ENCODE peak calls at places on chromosomes 3 and 15, in four cellular contexts. One of them, this sample, is unnamed.

GRCh38 chr3:45224824-45225464 is 1.1 kb downstream of the TMEM158 start:
- DNase-seq in SK-N-SH: peak
- DNase-seq in HepG2: peak
- DNase-seq in GM12878: no peak
- DNase-seq in this sample: peak

GRCh38 chr3:71210257-71211002 is 373.1 kb downstream of the FOXP1 start:
- DNase-seq in GM12878: no peak
- DNase-seq in SK-N-SH: no peak
- DNase-seq in HepG2: peak
- DNase-seq in this sample: peak

GRCh38 chr3:20057612-20058180 is 17.4 kb downstream of the KAT2B start:
- DNase-seq in HepG2: no peak
- DNase-seq in SK-N-SH: no peak
- DNase-seq in GM12878: no peak
- DNase-seq in this sample: no peak

GRCh38 chr3:51709004-51709420 is 2.1 kb downstream of the GRM2 start:
- DNase-seq in GM12878: no peak
- DNase-seq in SK-N-SH: peak
- DNase-seq in HepG2: no peak
- DNase-seq in this sample: no peak

GRCh38 chr3:13027154-13027553 is 46.1 kb downstream of the IQSEC1 start:
- DNase-seq in GM12878: no peak
- DNase-seq in SK-N-SH: no peak
- DNase-seq in HepG2: no peak
- DNase-seq in this sample: peak

GRCh38 chr15:63973212-63974009 is 72.9 kb downstream of the DAPK2 start:
- DNase-seq in SK-N-SH: no peak
- DNase-seq in HepG2: no peak
- DNase-seq in GM12878: no peak
- DNase-seq in this sample: no peak

GRCh38 chr15:33612721-33613304 is 302.0 kb downstream of the RYR3 start:
- DNase-seq in GM12878: no peak
- DNase-seq in SK-N-SH: no peak
- DNase-seq in HepG2: no peak
- DNase-seq in this sample: no peak

GRCh38 chr3:131702156-131702555 is 199.4 kb upstream of the MRPL3 start:
- DNase-seq in SK-N-SH: no peak
- DNase-seq in GM12878: no peak
- DNase-seq in HepG2: no peak
- DNase-seq in this sample: no peak

GRCh38 chr3:139846729-139847128 is 88.3 kb upstream of the CLSTN2 start:
- DNase-seq in HepG2: no peak
- DNase-seq in SK-N-SH: no peak
- DNase-seq in GM12878: no peak
- DNase-seq in this sample: no peak

GRCh38 chr3:147385059-147386012 is 21.0 kb downstream of the ZIC4 start:
- DNase-seq in HepG2: no peak
- DNase-seq in GM12878: no peak
- DNase-seq in SK-N-SH: no peak
- DNase-seq in this sample: no peak

GRCh38 chr3:9028134-9028533 is 64.9 kb upstream of the RAD18 start:
- DNase-seq in GM12878: no peak
- DNase-seq in HepG2: no peak
- DNase-seq in SK-N-SH: peak
- DNase-seq in this sample: no peak

GRCh38 chr3:39234041-39234440 is 41.6 kb upstream of the XIRP1 start:
- DNase-seq in SK-N-SH: no peak
- DNase-seq in HepG2: no peak
- DNase-seq in GM12878: no peak
- DNase-seq in this sample: no peak

GRCh38 chr3:101200461-101200860 is 119.9 kb downstream of the IMPG2 start:
- DNase-seq in SK-N-SH: no peak
- DNase-seq in HepG2: no peak
- DNase-seq in GM12878: no peak
- DNase-seq in this sample: no peak
- TF ChIP-seq PBX3 in SK-N-SH: no peak
- TF ChIP-seq PBX3 in HepG2: no peak
- TF ChIP-seq PBX3 in GM12878: no peak
- TF ChIP-seq PBX3 in this sample: no peak

DNA sequence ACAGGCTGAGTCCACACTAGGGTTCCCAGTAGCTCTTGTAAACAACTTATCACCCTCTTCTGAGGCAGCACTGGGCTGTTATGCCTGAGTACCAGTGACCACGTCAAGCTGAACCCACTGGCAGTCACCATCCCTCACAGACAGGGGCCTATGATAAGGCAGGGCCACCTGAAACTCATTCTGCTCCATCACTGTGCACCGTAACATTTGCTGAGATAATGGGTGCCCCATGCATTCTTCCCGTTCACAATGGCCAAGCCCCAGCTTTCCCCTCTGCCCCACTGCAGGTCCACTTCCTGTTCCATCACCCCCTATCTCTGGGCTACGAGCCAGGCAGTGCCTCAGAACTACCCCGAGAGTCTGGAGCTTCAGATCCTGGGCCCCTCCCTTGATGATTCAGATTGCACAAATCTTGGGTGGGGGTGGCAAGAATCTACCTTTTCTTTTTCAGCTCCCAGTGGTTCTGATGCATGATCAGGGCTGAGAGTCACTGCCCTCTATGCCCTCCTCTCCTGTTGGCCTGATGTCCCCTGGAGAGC is 158.0 kb downstream of the RAB11A start:
- DNase-seq in HepG2: no peak
- DNase-seq in SK-N-SH: no peak
- DNase-seq in GM12878: no peak
- DNase-seq in this sample: peak
- TF ChIP-seq PBX3 in HepG2: no peak
- TF ChIP-seq PBX3 in SK-N-SH: no peak
- TF ChIP-seq PBX3 in GM12878: no peak
- TF ChIP-seq PBX3 in this sample: no peak

GRCh38 chr15:62565620-62566019 is 400.5 kb upstream of the C2CD4B start:
- DNase-seq in GM12878: no peak
- DNase-seq in HepG2: no peak
- DNase-seq in SK-N-SH: no peak
- DNase-seq in this sample: no peak

GRCh38 chr15:62568004-62568403 is 402.9 kb upstream of the C2CD4B start:
- DNase-seq in GM12878: no peak
- DNase-seq in SK-N-SH: no peak
- DNase-seq in HepG2: no peak
- DNase-seq in this sample: no peak

GRCh38 chr15:62567501-62567900 is 402.4 kb upstream of the C2CD4B start:
- DNase-seq in HepG2: no peak
- DNase-seq in GM12878: no peak
- DNase-seq in SK-N-SH: no peak
- DNase-seq in this sample: no peak

GRCh38 chr15:62566248-62566647 is 401.2 kb upstream of the C2CD4B start:
- DNase-seq in HepG2: no peak
- DNase-seq in SK-N-SH: no peak
- DNase-seq in GM12878: no peak
- DNase-seq in this sample: no peak

GRCh38 chr15:62564889-62565288 is 399.8 kb upstream of the C2CD4B start:
- DNase-seq in HepG2: no peak
- DNase-seq in SK-N-SH: peak
- DNase-seq in GM12878: no peak
- DNase-seq in this sample: no peak
- TF ChIP-seq PBX3 in HepG2: no peak
- TF ChIP-seq PBX3 in SK-N-SH: no peak
- TF ChIP-seq PBX3 in GM12878: no peak
- TF ChIP-seq PBX3 in this sample: no peak

GRCh38 chr15:27821273-27821672 is 277.8 kb downstream of the OCA2 start:
- DNase-seq in HepG2: no peak
- DNase-seq in SK-N-SH: no peak
- DNase-seq in GM12878: no peak
- DNase-seq in this sample: no peak
- TF ChIP-seq PBX3 in HepG2: no peak
- TF ChIP-seq PBX3 in SK-N-SH: no peak
- TF ChIP-seq PBX3 in GM12878: no peak
- TF ChIP-seq PBX3 in this sample: no peak

GRCh38 chr3:126005951-126006350 is 37.0 kb downstream of the ROPN1B start:
- DNase-seq in SK-N-SH: no peak
- DNase-seq in GM12878: no peak
- DNase-seq in HepG2: no peak
- DNase-seq in this sample: no peak
- TF ChIP-seq PBX3 in SK-N-SH: no peak
- TF ChIP-seq PBX3 in GM12878: no peak
- TF ChIP-seq PBX3 in HepG2: no peak
- TF ChIP-seq PBX3 in this sample: no peak

DNA sequence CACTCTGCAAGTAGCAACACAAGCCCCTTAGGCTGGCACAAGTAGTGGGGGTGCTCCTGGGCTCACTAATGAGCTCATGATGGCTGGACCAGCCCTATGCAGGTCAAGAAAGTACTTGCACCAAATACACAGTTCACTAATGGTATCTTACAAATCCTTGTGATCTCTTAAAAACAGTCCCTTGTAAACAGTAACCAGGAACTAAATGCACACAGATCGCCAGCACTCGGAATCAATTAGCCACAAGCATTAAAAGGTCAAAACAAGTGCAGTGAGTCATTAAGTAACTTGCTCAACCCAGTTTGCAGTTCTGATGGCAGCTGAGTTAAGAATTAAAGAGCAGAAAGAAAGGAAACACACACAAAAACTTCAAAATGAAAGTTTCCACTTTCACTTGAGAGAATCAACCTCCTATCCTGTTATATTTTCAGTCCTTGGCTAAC is 43.2 kb downstream of the ARHGEF3 start:
- DNase-seq in GM12878: peak
- DNase-seq in HepG2: peak
- DNase-seq in SK-N-SH: peak
- DNase-seq in this sample: peak
- TF ChIP-seq PBX3 in GM12878: peak
- TF ChIP-seq PBX3 in HepG2: no peak
- TF ChIP-seq PBX3 in SK-N-SH: peak
- TF ChIP-seq PBX3 in this sample: no peak

GRCh38 chr3:132966374-132966773 is 71.8 kb upstream of the TMEM108 start:
- DNase-seq in SK-N-SH: no peak
- DNase-seq in HepG2: no peak
- DNase-seq in GM12878: no peak
- DNase-seq in this sample: no peak
- TF ChIP-seq PBX3 in SK-N-SH: no peak
- TF ChIP-seq PBX3 in HepG2: no peak
- TF ChIP-seq PBX3 in GM12878: no peak
- TF ChIP-seq PBX3 in this sample: no peak

GRCh38 chr3:172087827-172088580 is 48.6 kb downstream of the FNDC3B start:
- DNase-seq in GM12878: peak
- DNase-seq in SK-N-SH: no peak
- DNase-seq in HepG2: no peak
- DNase-seq in this sample: no peak
- TF ChIP-seq PBX3 in GM12878: no peak
- TF ChIP-seq PBX3 in SK-N-SH: no peak
- TF ChIP-seq PBX3 in HepG2: no peak
- TF ChIP-seq PBX3 in this sample: no peak

This sample was measured in A549.